ENCODE peak calls at places on chromosomes 12 and 14, in seven cellular contexts. Z is GM20000, Q is coronary artery, I is left ventricle myocardium inferior, A is GM23338, U is AG09309, R is BJ. F is an unnamed sample.

GRCh38 chr12:103560604-103561101 is 26.4 kb upstream of the STAB2 start:
- DNase-seq in Z (no peak), Q (no peak), I (no peak), A (no peak), U (peak), R (peak), F (no peak)

GRCh38 chr12:120759591-120760348 is 34.1 kb downstream of the ACADS start:
- DNase-seq in Z (no peak), Q (peak), I (no peak), A (no peak), U (no peak), R (no peak), F (no peak)

GRCh38 chr14:80781968-80782367 is 159.6 kb downstream of the CEP128 start:
- DNase-seq in Z (no peak), Q (no peak), I (no peak), A (no peak), U (no peak), R (no peak), F (no peak)

GRCh38 chr14:22549981-22550670 is 38.9 kb downstream of the DAD1 start:
- DNase-seq in Z (peak), Q (no peak), I (no peak), A (peak), U (no peak), R (no peak), F (peak)

GRCh38 chr14:55705651-55706340 is 125.8 kb downstream of the KTN1 start:
- DNase-seq in Z (no peak), Q (no peak), I (no peak), A (no peak), U (no peak), R (no peak), F (no peak)

GRCh38 chr14:92635031-92635430 is 113.4 kb downstream of the LGMN start:
- DNase-seq in Z (no peak), Q (no peak), I (no peak), A (no peak), U (no peak), R (no peak), F (peak)

GRCh38 chr14:31936100-31936499 is 141.0 kb upstream of the ARHGAP5 start:
- DNase-seq in Z (no peak), Q (no peak), I (no peak), A (no peak), U (no peak), R (no peak), F (no peak)

GRCh38 chr14:23512156-23512555 is 39.4 kb downstream of the ZFHX2 start:
- DNase-seq in Z (peak), Q (no peak), I (no peak), A (peak), U (no peak), R (no peak), F (no peak)

GRCh38 chr12:4153343-4153892 is 120.1 kb upstream of the CCND2 start:
- DNase-seq in Z (peak), Q (no peak), I (no peak), A (no peak), U (no peak), R (no peak), F (peak)

GRCh38 chr12:93673084-93673483 is 4.1 kb upstream of the CRADD start:
- DNase-seq in Z (no peak), Q (no peak), I (no peak), A (no peak), U (no peak), R (no peak), F (no peak)

GRCh38 chr14:31286456-31287293 is 79.1 kb upstream of the HECTD1 start:
- DNase-seq in Z (no peak), Q (no peak), I (no peak), A (peak), U (no peak), R (no peak), F (no peak)

GRCh38 chr12:120199595-120200306 is 1.2 kb downstream of the RPLP0 start:
- DNase-seq in Z (no peak), Q (no peak), I (no peak), A (no peak), U (peak), R (peak), F (no peak)

GRCh38 chr12:46369474-46370379 is 2.8 kb downstream of the SLC38A2 start:
- DNase-seq in Z (no peak), Q (no peak), I (no peak), A (no peak), U (no peak), R (no peak), F (no peak)

GRCh38 chr12:92278378-92278828 is 132.8 kb upstream of the BTG1 start:
- DNase-seq in Z (no peak), Q (no peak), I (no peak), A (no peak), U (peak), R (no peak), F (no peak)

GRCh38 chr14:104283197-104284106 is 145.1 kb downstream of the KIF26A start:
- DNase-seq in Z (no peak), Q (peak), I (peak), A (no peak), U (no peak), R (no peak), F (no peak)

GRCh38 chr14:61472025-61472672 is 150.8 kb downstream of the PRKCH start:
- DNase-seq in Z (no peak), Q (no peak), I (peak), A (no peak), U (peak), R (peak), F (no peak)

GRCh38 chr14:55414551-55414950 is 2.9 kb upstream of the ATG14 start:
- DNase-seq in Z (no peak), Q (no peak), I (no peak), A (no peak), U (no peak), R (no peak), F (no peak)

GRCh38 chr12:78241472-78241871 is 410.8 kb downstream of the NAV3 start:
- DNase-seq in Z (no peak), Q (no peak), I (no peak), A (no peak), U (no peak), R (no peak), F (no peak)

GRCh38 chr12:54376596-54377468 is 7.7 kb downstream of the ZNF385A start:
- DNase-seq in Z (no peak), Q (no peak), I (no peak), A (no peak), U (no peak), R (no peak), F (no peak)

GRCh38 chr14:54585214-54585613 is 18.3 kb downstream of the SAMD4A start:
- DNase-seq in Z (no peak), Q (no peak), I (no peak), A (no peak), U (no peak), R (no peak), F (no peak)

GRCh38 chr12:93573552-93574223 is 1.2 kb downstream of the SOCS2 start:
- DNase-seq in Z (peak), Q (no peak), I (no peak), A (peak), U (no peak), R (no peak), F (peak)

GRCh38 chr12:123150804-123151678 is at the start of gene PITPNM2:
- DNase-seq in Z (peak), Q (no peak), I (peak), A (peak), U (no peak), R (no peak), F (peak)
- TF ChIP-seq CTCF in Z (peak), Q (no peak), I (peak), A (no peak), U (no peak), R (no peak), F (peak)

GRCh38 chr12:862303-862911 is 87.1 kb downstream of the RAD52 start:
- DNase-seq in Z (no peak), Q (no peak), I (no peak), A (no peak), U (no peak), R (no peak), F (no peak)

GRCh38 chr12:863285-863684 is 86.2 kb downstream of the RAD52 start:
- DNase-seq in Z (no peak), Q (no peak), I (no peak), A (no peak), U (no peak), R (no peak), F (no peak)

GRCh38 chr12:867905-868304 is 81.6 kb downstream of the RAD52 start:
- DNase-seq in Z (no peak), Q (no peak), I (no peak), A (peak), U (no peak), R (no peak), F (no peak)

GRCh38 chr12:868722-869121 is 80.8 kb downstream of the RAD52 start:
- DNase-seq in Z (no peak), Q (no peak), I (no peak), A (peak), U (no peak), R (no peak), F (no peak)

GRCh38 chr12:865614-866013 is 83.9 kb downstream of the RAD52 start:
- DNase-seq in Z (no peak), Q (no peak), I (no peak), A (no peak), U (no peak), R (no peak), F (no peak)
- TF ChIP-seq CTCF in Z (no peak), Q (no peak), I (no peak), A (no peak), U (no peak), R (no peak), F (no peak)

DNA sequence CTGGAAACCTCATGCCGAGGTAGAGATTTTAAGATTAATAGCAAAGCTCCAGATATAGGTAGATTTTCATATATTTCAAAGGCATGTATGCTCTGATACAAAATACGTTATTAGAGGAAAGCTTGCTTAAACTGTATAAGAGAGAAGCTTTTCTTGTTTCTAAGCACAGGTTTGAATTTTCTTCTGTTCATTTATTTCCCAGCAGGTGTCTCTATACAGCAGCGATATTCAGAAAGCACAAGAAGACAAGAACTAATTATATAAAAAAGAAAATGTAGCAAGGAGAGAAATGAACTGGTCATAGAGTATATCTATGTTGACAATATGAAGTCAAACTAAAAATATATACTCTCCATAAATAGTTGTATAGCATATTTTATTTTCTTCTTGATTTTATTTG is 307.4 kb upstream of the NOVA1 start:
- DNase-seq in Z (no peak), Q (no peak), I (no peak), A (no peak), U (no peak), R (no peak), F (no peak)
- TF ChIP-seq CTCF in Z (no peak), Q (no peak), I (no peak), A (peak), U (no peak), R (no peak), F (no peak)

GRCh38 chr14:99899578-99900178 is 106.5 kb downstream of the EML1 start:
- DNase-seq in Z (peak), Q (no peak), I (no peak), A (peak), U (peak), R (no peak), F (no peak)
- TF ChIP-seq CTCF in Z (no peak), Q (peak), I (peak), A (peak), U (peak), R (peak), F (peak)

DNA sequence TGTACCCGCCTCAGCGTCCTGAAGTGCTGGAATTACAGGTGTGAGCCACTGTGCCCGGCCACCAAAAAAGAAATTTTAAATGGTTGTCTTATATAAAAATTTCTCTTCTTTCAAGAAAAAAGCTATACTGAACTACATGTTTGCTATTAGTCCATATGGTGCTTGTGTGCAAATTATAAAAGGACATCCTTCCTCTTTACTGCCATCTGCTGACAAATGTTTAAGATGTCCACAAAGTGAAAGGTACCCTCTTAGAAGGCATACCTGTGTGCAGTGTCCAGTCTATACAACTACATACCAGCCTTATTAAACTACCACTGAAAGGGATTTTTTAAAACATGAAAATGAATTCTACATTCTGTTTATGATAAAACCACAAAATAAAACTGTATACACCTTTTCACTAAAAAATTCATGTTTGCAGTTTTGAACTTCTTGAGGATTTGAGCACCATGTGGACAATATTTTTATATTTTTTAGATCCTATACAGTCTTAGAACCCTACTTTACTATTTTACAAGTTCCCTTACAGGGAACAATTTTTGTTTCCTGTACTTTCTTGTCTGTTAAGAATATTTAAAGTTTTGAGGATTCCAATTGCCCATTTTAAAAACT is 32.8 kb upstream of the TOMM20L start:
- DNase-seq in Z (peak), Q (no peak), I (no peak), A (peak), U (no peak), R (no peak), F (peak)
- TF ChIP-seq CTCF in Z (no peak), Q (no peak), I (peak), A (peak), U (peak), R (peak), F (peak)

DNA sequence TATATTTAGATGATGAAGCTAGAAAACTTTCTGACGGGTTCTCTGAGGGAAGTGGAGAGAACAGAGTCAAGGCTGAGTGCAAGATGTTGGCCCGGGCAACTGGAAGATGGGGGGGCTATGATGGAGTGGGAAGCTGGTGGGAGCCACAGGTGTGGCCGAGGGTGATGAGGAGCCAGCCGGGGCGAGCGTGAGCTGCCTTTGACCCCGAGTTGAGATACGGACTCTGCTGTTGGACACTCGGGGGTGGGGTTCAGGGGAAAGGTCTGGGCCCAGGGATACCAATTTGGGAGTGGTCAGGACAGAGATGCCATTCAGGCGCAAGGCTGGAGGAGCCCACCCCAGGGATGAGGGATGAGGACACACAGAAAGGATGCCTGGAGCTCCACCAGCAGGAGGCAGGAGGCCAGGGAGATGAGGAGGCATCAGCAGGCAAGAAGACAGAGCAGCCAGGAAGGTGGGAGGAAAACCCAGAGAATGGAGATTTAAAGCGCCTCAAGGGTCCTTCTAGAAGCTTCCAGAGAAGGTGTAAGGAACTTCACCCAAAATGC is 9.0 kb downstream of the SCARB1 start:
- DNase-seq in Z (no peak), Q (no peak), I (no peak), A (no peak), U (no peak), R (no peak), F (no peak)
- TF ChIP-seq CTCF in Z (no peak), Q (no peak), I (no peak), A (no peak), U (no peak), R (no peak), F (no peak)

F was measured in GM13976.